ENCODE peak calls at places on chromosome 7, in eight cellular contexts. E is cardiac muscle cell, C is Panc1, D is SJSA1, Y is aorta, T is body of pancreas, P is brain microvascular endothelial cell, V is AG04450. A is an unnamed sample.

GRCh38 chr7:18086165-18087030 is 58.8 kb upstream of the PRPS1L1 start:
- DNase-seq in E (peak; percentile 77), C (no peak), D (peak; percentile 51), Y (peak; percentile 66), T (peak; percentile 47), P (no peak), V (no peak), A (no peak)

GRCh38 chr7:151081170-151082101 is 827 bp upstream of the FASTK start:
- DNase-seq in E (no peak), C (no peak), D (no peak), Y (no peak), T (peak; percentile 52), P (no peak), V (no peak), A (no peak)

GRCh38 chr7:129514683-129515082 is 12.4 kb downstream of the SMKR1 start:
- DNase-seq in E (no peak), C (no peak), D (no peak), Y (no peak), T (no peak), P (no peak), V (no peak), A (no peak)

GRCh38 chr7:81669476-81670105 is 100.3 kb downstream of the HGF start:
- DNase-seq in E (no peak), C (no peak), D (no peak), Y (no peak), T (no peak), P (no peak), V (no peak), A (no peak)

GRCh38 chr7:157554393-157555238 is 217.8 kb downstream of the DNAJB6 start:
- DNase-seq in E (no peak), C (no peak), D (no peak), Y (no peak), T (no peak), P (no peak), V (no peak), A (no peak)

GRCh38 chr7:70588151-70588550 is 543.8 kb upstream of the GALNT17 start:
- DNase-seq in E (no peak), C (no peak), D (no peak), Y (no peak), T (no peak), P (no peak), V (no peak), A (no peak)

GRCh38 chr7:92766461-92767003 is 69.8 kb downstream of the CDK6 start:
- DNase-seq in E (peak; percentile 36), C (no peak), D (no peak), Y (no peak), T (no peak), P (peak; percentile 42), V (no peak), A (no peak)

GRCh38 chr7:123393623-123394022 is 140.8 kb downstream of the IQUB start:
- DNase-seq in E (no peak), C (no peak), D (no peak), Y (no peak), T (no peak), P (no peak), V (no peak), A (no peak)

DNA sequence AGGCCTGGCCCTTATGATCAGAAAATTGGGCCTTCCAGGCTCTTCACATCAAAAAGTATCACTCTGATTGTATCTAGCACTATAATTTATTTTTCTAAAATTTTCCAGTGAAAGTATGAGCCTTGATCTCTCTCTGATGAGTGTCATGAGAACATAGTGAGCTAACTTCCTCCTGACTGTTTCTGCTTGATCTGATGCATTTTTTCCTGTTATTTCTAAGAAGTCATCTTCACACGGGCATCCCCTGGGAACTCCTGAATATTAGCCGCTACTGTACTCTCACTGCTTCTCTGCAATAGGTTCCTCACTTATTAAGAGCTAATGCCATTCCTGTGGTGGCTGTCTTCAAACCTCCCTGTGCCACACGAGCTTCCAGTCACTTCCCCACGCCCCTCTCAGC is 63.1 kb upstream of the ZPBP start:
- DNase-seq in E (no peak), C (no peak), D (no peak), Y (no peak), T (no peak), P (no peak), V (no peak), A (no peak)
- H3K27ac ChIP-seq in E (no peak overlapping the region), C (no peak overlapping the region), D (no peak overlapping the region), Y (no peak overlapping the region), T (no peak overlapping the region), P (no peak overlapping the region), V (no peak overlapping the region), A (no peak overlapping the region)

DNA sequence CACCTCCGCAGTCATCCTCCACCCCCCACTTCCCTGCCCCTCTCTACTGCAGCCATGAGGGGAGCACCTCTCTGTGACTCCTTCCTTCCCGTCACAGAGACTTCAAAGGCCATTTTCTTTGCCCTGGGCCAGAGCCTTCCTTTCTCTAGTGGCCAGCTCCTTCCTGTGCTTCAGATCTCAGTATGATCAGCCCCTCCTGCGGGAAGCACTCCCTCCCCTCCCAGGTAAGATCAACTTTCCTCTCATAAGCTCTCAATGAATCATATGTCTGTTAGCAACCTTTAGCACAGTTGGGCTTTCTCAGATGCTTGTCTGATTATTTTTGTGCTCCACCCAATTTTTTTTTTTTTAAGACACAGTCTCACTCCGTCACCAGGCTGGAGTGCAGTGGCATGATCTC is 241.0 kb upstream of the PRSS1 start:
- DNase-seq in E (no peak), C (no peak), D (peak; percentile 19), Y (no peak), T (no peak), P (no peak), V (no peak), A (peak; percentile 90)
- H3K27ac ChIP-seq in E (no peak overlapping the region), C (no peak overlapping the region), D (no peak overlapping the region), Y (no peak overlapping the region), T (no peak overlapping the region), P (no peak overlapping the region), V (no peak overlapping the region), A (peak overlapping the region; percentile 64)

GRCh38 chr7:112286294-112287086 is 80.0 kb downstream of the ZNF277 start:
- DNase-seq in E (no peak), C (no peak), D (no peak), Y (no peak), T (no peak), P (no peak), V (no peak), A (no peak)
- H3K27ac ChIP-seq in E (no peak overlapping the region), C (no peak overlapping the region), D (no peak overlapping the region), Y (no peak overlapping the region), T (no peak overlapping the region), P (no peak overlapping the region), V (no peak overlapping the region), A (no peak overlapping the region)

DNA sequence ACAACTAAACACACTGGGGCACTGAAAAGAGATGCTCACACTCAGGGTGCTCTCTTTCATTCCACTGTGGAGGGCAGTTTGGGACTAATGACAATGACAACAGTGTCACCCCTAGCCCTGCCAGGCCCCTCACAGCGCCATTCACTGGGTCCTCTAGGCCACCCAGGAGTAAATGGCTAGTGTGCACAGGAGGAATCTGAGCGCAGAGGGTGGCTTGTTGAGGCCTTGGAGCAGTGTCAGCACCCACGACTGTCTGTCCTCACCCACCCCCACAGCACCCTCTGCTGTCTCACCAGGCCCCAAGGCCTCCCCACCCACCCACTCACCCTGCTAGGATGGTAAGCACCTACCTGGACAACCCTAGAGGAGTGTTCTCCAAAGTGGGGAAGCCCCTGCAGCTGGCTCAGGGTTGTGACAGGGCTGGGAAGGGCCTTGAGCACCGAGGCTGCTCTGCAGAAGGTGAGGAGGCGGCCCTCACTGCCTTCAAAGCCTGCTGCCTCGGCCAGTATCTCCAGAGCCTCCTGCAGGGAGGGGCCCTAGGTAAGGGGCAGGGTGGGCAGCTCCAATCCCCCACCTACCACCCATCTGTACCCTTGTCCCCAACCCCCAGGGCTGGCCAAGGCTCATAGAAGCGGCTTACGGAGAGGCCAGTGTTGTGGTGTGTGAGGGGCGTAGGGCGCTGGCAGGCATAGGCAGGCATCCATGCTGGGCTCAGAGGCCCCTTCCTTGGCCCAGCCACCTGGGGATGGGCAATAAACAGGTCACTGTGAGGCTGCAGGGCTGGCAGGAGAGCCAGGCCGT is 2.9 kb downstream of the POLM start:
- DNase-seq in E (no peak), C (no peak), D (no peak), Y (peak; percentile 26), T (no peak), P (no peak), V (no peak), A (no peak)
- H3K27ac ChIP-seq in E (no peak overlapping the region), C (no peak overlapping the region), D (no peak overlapping the region), Y (no peak overlapping the region), T (no peak overlapping the region), P (no peak overlapping the region), V (no peak overlapping the region), A (no peak overlapping the region)

GRCh38 chr7:37482505-37482904 is 33.8 kb upstream of the ELMO1 start:
- DNase-seq in E (no peak), C (no peak), D (no peak), Y (no peak), T (no peak), P (no peak), V (no peak), A (no peak)

GRCh38 chr7:37481722-37482288 is 33.1 kb upstream of the ELMO1 start:
- DNase-seq in E (no peak), C (no peak), D (no peak), Y (no peak), T (no peak), P (no peak), V (no peak), A (no peak)

GRCh38 chr7:37481154-37481553 is 32.5 kb upstream of the ELMO1 start:
- DNase-seq in E (no peak), C (no peak), D (no peak), Y (no peak), T (no peak), P (no peak), V (no peak), A (no peak)

GRCh38 chr7:37480642-37481041 is 32.0 kb upstream of the ELMO1 start:
- DNase-seq in E (no peak), C (no peak), D (no peak), Y (no peak), T (no peak), P (no peak), V (no peak), A (no peak)

DNA sequence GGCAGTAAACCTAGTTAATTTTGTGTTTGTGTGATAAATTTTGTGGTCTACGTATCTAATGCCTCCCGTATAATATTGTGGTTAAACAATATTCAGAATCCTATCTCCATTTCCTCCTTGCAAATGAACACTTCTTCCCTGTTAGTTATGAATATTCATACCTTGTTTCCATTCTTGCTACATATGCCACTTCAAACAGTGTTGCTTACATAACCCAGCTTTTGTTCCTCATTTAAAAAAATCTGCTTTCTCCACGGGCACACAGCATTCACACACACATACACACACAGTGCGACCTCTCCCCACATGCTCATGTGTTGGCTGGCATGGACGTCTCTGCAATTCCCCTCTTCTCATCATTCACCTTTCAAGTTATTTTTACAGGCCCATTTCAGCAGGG is 31.4 kb upstream of the ELMO1 start:
- DNase-seq in E (no peak), C (no peak), D (no peak), Y (no peak), T (no peak), P (no peak), V (no peak), A (no peak)
- H3K27ac ChIP-seq in E (no peak overlapping the region), C (no peak overlapping the region), D (no peak overlapping the region), Y (no peak overlapping the region), T (no peak overlapping the region), P (no peak overlapping the region), V (no peak overlapping the region), A (no peak overlapping the region)

GRCh38 chr7:6231184-6231583 is 41.2 kb downstream of the CYTH3 start:
- DNase-seq in E (no peak), C (no peak), D (no peak), Y (no peak), T (no peak), P (no peak), V (no peak), A (no peak)
- H3K27ac ChIP-seq in E (no peak overlapping the region), C (no peak overlapping the region), D (no peak overlapping the region), Y (no peak overlapping the region), T (no peak overlapping the region), P (no peak overlapping the region), V (no peak overlapping the region), A (no peak overlapping the region)

GRCh38 chr7:2098056-2098455 is 134.7 kb downstream of the MAD1L1 start:
- DNase-seq in E (no peak), C (no peak), D (no peak), Y (no peak), T (no peak), P (no peak), V (no peak), A (no peak)
- H3K27ac ChIP-seq in E (no peak overlapping the region), C (no peak overlapping the region), D (no peak overlapping the region), Y (no peak overlapping the region), T (no peak overlapping the region), P (no peak overlapping the region), V (no peak overlapping the region), A (no peak overlapping the region)

A was measured in epithelial cell of prostate.